ENCODE peak calls at places on chromosome 6, in seven cellular contexts. One of them, this sample, is unnamed.

GRCh38 chr6:93790976-93791375 is 371.6 kb upstream of the EPHA7 start:
- DNase-seq in K562: no peak
- DNase-seq in HCT116: no peak
- DNase-seq in Karpas-422: no peak
- DNase-seq in GM23248: peak
- DNase-seq in fibroblast of lung: no peak
- DNase-seq in neural progenitor cell: no peak
- DNase-seq in this sample: no peak

GRCh38 chr6:24492475-24492874 is 2.3 kb upstream of the ALDH5A1 start:
- DNase-seq in GM23248: peak
- DNase-seq in K562: peak
- DNase-seq in HCT116: no peak
- DNase-seq in neural progenitor cell: peak
- DNase-seq in fibroblast of lung: no peak
- DNase-seq in Karpas-422: peak
- DNase-seq in this sample: peak

GRCh38 chr6:153032255-153032882 is 29.9 kb upstream of the MTRF1L start:
- DNase-seq in GM23248: peak
- DNase-seq in fibroblast of lung: peak
- DNase-seq in K562: peak
- DNase-seq in Karpas-422: peak
- DNase-seq in HCT116: peak
- DNase-seq in neural progenitor cell: peak
- DNase-seq in this sample: peak

GRCh38 chr6:16301511-16301910 is 63.1 kb downstream of the GMPR start:
- DNase-seq in K562: no peak
- DNase-seq in fibroblast of lung: no peak
- DNase-seq in neural progenitor cell: no peak
- DNase-seq in HCT116: no peak
- DNase-seq in GM23248: no peak
- DNase-seq in Karpas-422: no peak
- DNase-seq in this sample: no peak

GRCh38 chr6:149830731-149831379 is 33.3 kb downstream of the LRP11 start:
- DNase-seq in neural progenitor cell: no peak
- DNase-seq in Karpas-422: peak
- DNase-seq in GM23248: peak
- DNase-seq in HCT116: no peak
- DNase-seq in K562: no peak
- DNase-seq in fibroblast of lung: peak
- DNase-seq in this sample: no peak

GRCh38 chr6:16333580-16333979 is 95.2 kb downstream of the GMPR start:
- DNase-seq in K562: no peak
- DNase-seq in Karpas-422: peak
- DNase-seq in HCT116: no peak
- DNase-seq in neural progenitor cell: no peak
- DNase-seq in fibroblast of lung: peak
- DNase-seq in GM23248: peak
- DNase-seq in this sample: no peak

GRCh38 chr6:107756661-107757060 is 67.5 kb downstream of the SCML4 start:
- DNase-seq in Karpas-422: no peak
- DNase-seq in K562: no peak
- DNase-seq in GM23248: no peak
- DNase-seq in fibroblast of lung: no peak
- DNase-seq in HCT116: no peak
- DNase-seq in neural progenitor cell: no peak
- DNase-seq in this sample: no peak

GRCh38 chr6:130529569-130530149 is 163.8 kb downstream of the TMEM200A start:
- DNase-seq in fibroblast of lung: no peak
- DNase-seq in Karpas-422: no peak
- DNase-seq in GM23248: no peak
- DNase-seq in K562: no peak
- DNase-seq in HCT116: no peak
- DNase-seq in neural progenitor cell: no peak
- DNase-seq in this sample: no peak

GRCh38 chr6:3026811-3027626 is 27.3 kb downstream of the NQO2 start:
- DNase-seq in Karpas-422: peak
- DNase-seq in neural progenitor cell: peak
- DNase-seq in HCT116: no peak
- DNase-seq in K562: peak
- DNase-seq in GM23248: no peak
- DNase-seq in fibroblast of lung: no peak
- DNase-seq in this sample: no peak

GRCh38 chr6:106477790-106478189 is 117.3 kb downstream of the CRYBG1 start:
- DNase-seq in K562: no peak
- DNase-seq in GM23248: no peak
- DNase-seq in neural progenitor cell: no peak
- DNase-seq in Karpas-422: peak
- DNase-seq in HCT116: no peak
- DNase-seq in fibroblast of lung: no peak
- DNase-seq in this sample: no peak

GRCh38 chr6:71419954-71420692 is 131.5 kb downstream of the OGFRL1 start:
- DNase-seq in Karpas-422: no peak
- DNase-seq in GM23248: peak
- DNase-seq in fibroblast of lung: peak
- DNase-seq in K562: no peak
- DNase-seq in HCT116: no peak
- DNase-seq in neural progenitor cell: peak
- DNase-seq in this sample: peak

GRCh38 chr6:159067334-159067733 is 22.5 kb upstream of the TAGAP start:
- DNase-seq in HCT116: no peak
- DNase-seq in Karpas-422: no peak
- DNase-seq in GM23248: no peak
- DNase-seq in K562: no peak
- DNase-seq in neural progenitor cell: no peak
- DNase-seq in fibroblast of lung: no peak
- DNase-seq in this sample: no peak

GRCh38 chr6:101887532-101887931 is 494.0 kb downstream of the GRIK2 start:
- DNase-seq in K562: no peak
- DNase-seq in neural progenitor cell: no peak
- DNase-seq in GM23248: no peak
- DNase-seq in HCT116: no peak
- DNase-seq in fibroblast of lung: no peak
- DNase-seq in Karpas-422: no peak
- DNase-seq in this sample: no peak

GRCh38 chr6:80280258-80281010 is 174.0 kb downstream of the BCKDHB start:
- DNase-seq in fibroblast of lung: peak
- DNase-seq in Karpas-422: no peak
- DNase-seq in GM23248: peak
- DNase-seq in K562: no peak
- DNase-seq in HCT116: no peak
- DNase-seq in neural progenitor cell: no peak
- DNase-seq in this sample: no peak

GRCh38 chr6:3825851-3826581 is 23.2 kb upstream of the FAM50B start:
- DNase-seq in fibroblast of lung: peak
- DNase-seq in Karpas-422: no peak
- DNase-seq in HCT116: peak
- DNase-seq in GM23248: peak
- DNase-seq in K562: no peak
- DNase-seq in neural progenitor cell: no peak
- DNase-seq in this sample: peak

GRCh38 chr6:14758421-14759043 is 487.3 kb upstream of the JARID2 start:
- DNase-seq in K562: no peak
- DNase-seq in Karpas-422: no peak
- DNase-seq in fibroblast of lung: no peak
- DNase-seq in HCT116: no peak
- DNase-seq in GM23248: peak
- DNase-seq in neural progenitor cell: no peak
- DNase-seq in this sample: peak

GRCh38 chr6:156402227-156402626 is 375.0 kb upstream of the ARID1B start:
- DNase-seq in HCT116: no peak
- DNase-seq in Karpas-422: no peak
- DNase-seq in fibroblast of lung: no peak
- DNase-seq in K562: no peak
- DNase-seq in GM23248: no peak
- DNase-seq in neural progenitor cell: no peak
- DNase-seq in this sample: no peak

GRCh38 chr6:163765326-163765725 is 350.8 kb downstream of the QKI start:
- DNase-seq in HCT116: no peak
- DNase-seq in GM23248: no peak
- DNase-seq in fibroblast of lung: no peak
- DNase-seq in neural progenitor cell: no peak
- DNase-seq in Karpas-422: no peak
- DNase-seq in K562: no peak
- DNase-seq in this sample: no peak

GRCh38 chr6:55825402-55826051 is 49.9 kb downstream of the BMP5 start:
- DNase-seq in fibroblast of lung: peak
- DNase-seq in K562: no peak
- DNase-seq in GM23248: peak
- DNase-seq in Karpas-422: no peak
- DNase-seq in neural progenitor cell: peak
- DNase-seq in HCT116: no peak
- DNase-seq in this sample: peak

GRCh38 chr6:166167801-166168615 is at the start of gene TBXT:
- DNase-seq in GM23248: no peak
- DNase-seq in Karpas-422: peak
- DNase-seq in neural progenitor cell: peak
- DNase-seq in fibroblast of lung: no peak
- DNase-seq in K562: no peak
- DNase-seq in HCT116: no peak
- DNase-seq in this sample: peak

GRCh38 chr6:131062245-131063027 is 609 bp downstream of the EPB41L2 start:
- DNase-seq in neural progenitor cell: peak
- DNase-seq in fibroblast of lung: no peak
- DNase-seq in Karpas-422: no peak
- DNase-seq in GM23248: peak
- DNase-seq in K562: peak
- DNase-seq in HCT116: no peak
- DNase-seq in this sample: peak

GRCh38 chr6:101722481-101722880 is 329.0 kb downstream of the GRIK2 start:
- DNase-seq in Karpas-422: no peak
- DNase-seq in fibroblast of lung: no peak
- DNase-seq in neural progenitor cell: no peak
- DNase-seq in HCT116: no peak
- DNase-seq in K562: no peak
- DNase-seq in GM23248: peak
- DNase-seq in this sample: no peak

GRCh38 chr6:23477576-23477975 is 648.4 kb upstream of the NRSN1 start:
- DNase-seq in fibroblast of lung: peak
- DNase-seq in Karpas-422: no peak
- DNase-seq in neural progenitor cell: no peak
- DNase-seq in HCT116: no peak
- DNase-seq in GM23248: no peak
- DNase-seq in K562: no peak
- DNase-seq in this sample: no peak

GRCh38 chr6:47352169-47352568 is 42.5 kb upstream of the TNFRSF21 start:
- DNase-seq in GM23248: peak
- DNase-seq in fibroblast of lung: no peak
- DNase-seq in Karpas-422: no peak
- DNase-seq in K562: no peak
- DNase-seq in neural progenitor cell: peak
- DNase-seq in HCT116: no peak
- DNase-seq in this sample: no peak

GRCh38 chr6:169070506-169071176 is 183.0 kb downstream of the THBS2 start:
- DNase-seq in K562: no peak
- DNase-seq in GM23248: peak
- DNase-seq in neural progenitor cell: no peak
- DNase-seq in Karpas-422: no peak
- DNase-seq in HCT116: peak
- DNase-seq in fibroblast of lung: peak
- DNase-seq in this sample: peak

GRCh38 chr6:292506-293184 is 358 bp downstream of the DUSP22 start:
- DNase-seq in GM23248: peak
- DNase-seq in Karpas-422: peak
- DNase-seq in fibroblast of lung: peak
- DNase-seq in K562: peak
- DNase-seq in HCT116: no peak
- DNase-seq in neural progenitor cell: peak
- DNase-seq in this sample: peak

GRCh38 chr6:46044876-46045617 is 29.4 kb upstream of the CLIC5 start:
- DNase-seq in HCT116: peak
- DNase-seq in neural progenitor cell: no peak
- DNase-seq in GM23248: peak
- DNase-seq in Karpas-422: no peak
- DNase-seq in K562: no peak
- DNase-seq in fibroblast of lung: peak
- DNase-seq in this sample: peak

GRCh38 chr6:5214570-5215052 is 46.1 kb downstream of the LYRM4 start:
- DNase-seq in HCT116: peak
- DNase-seq in GM23248: peak
- DNase-seq in Karpas-422: peak
- DNase-seq in neural progenitor cell: peak
- DNase-seq in fibroblast of lung: peak
- DNase-seq in K562: peak
- DNase-seq in this sample: peak
- H3K4me2 ChIP-seq in HCT116: no peak
- H3K4me2 ChIP-seq in GM23248: no peak
- H3K4me2 ChIP-seq in Karpas-422: peak
- H3K4me2 ChIP-seq in neural progenitor cell: no peak
- H3K4me2 ChIP-seq in fibroblast of lung: no peak
- H3K4me2 ChIP-seq in K562: no peak
- H3K4me2 ChIP-seq in this sample: no peak

GRCh38 chr6:111600588-111601440 is 4.9 kb downstream of the TRAF3IP2 start:
- DNase-seq in fibroblast of lung: peak
- DNase-seq in K562: no peak
- DNase-seq in HCT116: no peak
- DNase-seq in Karpas-422: no peak
- DNase-seq in neural progenitor cell: no peak
- DNase-seq in GM23248: peak
- DNase-seq in this sample: no peak
- H3K4me3 ChIP-seq in fibroblast of lung: no peak
- H3K4me3 ChIP-seq in K562: no peak
- H3K4me3 ChIP-seq in HCT116: no peak
- H3K4me3 ChIP-seq in Karpas-422: no peak
- H3K4me3 ChIP-seq in neural progenitor cell: no peak
- H3K4me3 ChIP-seq in GM23248: peak
- H3K4me3 ChIP-seq in this sample: no peak

DNA sequence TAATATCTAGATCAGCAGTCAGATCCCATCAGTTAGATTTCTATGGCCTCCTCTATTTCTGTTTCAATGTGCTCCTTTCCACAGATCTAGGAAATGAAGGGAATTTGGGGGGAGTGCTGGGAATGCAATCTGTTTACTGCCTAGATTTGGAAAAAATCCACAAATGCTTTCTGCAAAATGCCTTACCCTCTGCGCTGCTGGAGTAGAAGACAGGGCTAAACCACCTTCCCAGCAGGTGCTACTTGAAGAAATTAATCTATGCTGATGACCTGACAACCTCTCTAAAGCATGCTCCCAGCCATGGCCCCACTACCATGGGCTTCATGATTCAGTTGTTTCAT is 46.2 kb downstream of the LY86 start:
- DNase-seq in neural progenitor cell: no peak
- DNase-seq in fibroblast of lung: no peak
- DNase-seq in HCT116: no peak
- DNase-seq in Karpas-422: no peak
- DNase-seq in K562: no peak
- DNase-seq in GM23248: no peak
- DNase-seq in this sample: no peak
- H3K4me2 ChIP-seq in neural progenitor cell: no peak
- H3K4me2 ChIP-seq in fibroblast of lung: no peak
- H3K4me2 ChIP-seq in HCT116: no peak
- H3K4me2 ChIP-seq in Karpas-422: no peak
- H3K4me2 ChIP-seq in K562: no peak
- H3K4me2 ChIP-seq in GM23248: no peak
- H3K4me2 ChIP-seq in this sample: no peak

DNA sequence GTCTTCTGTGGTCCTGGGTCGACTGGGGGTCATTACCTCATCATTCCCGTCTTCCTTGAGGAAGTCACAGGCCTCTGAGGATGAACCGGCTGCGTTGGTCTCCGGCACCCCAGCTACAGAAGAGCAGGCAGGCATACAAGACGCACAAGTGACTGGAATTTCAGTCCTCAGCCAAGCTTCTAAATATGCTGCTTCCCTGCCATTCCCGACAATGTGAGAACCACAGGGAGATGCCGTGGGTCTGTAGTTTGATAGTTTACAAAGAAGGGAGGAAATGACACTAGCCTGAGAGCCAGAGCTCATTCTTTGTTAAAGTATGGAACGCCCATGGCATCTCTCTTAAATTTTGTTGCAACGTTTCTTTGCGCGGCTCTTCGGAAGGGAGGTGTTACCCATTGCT is 25.7 kb downstream of the HEBP2 start:
- DNase-seq in HCT116: no peak
- DNase-seq in fibroblast of lung: no peak
- DNase-seq in Karpas-422: no peak
- DNase-seq in GM23248: no peak
- DNase-seq in K562: no peak
- DNase-seq in neural progenitor cell: no peak
- DNase-seq in this sample: no peak
- H3K4me3 ChIP-seq in HCT116: no peak
- H3K4me3 ChIP-seq in fibroblast of lung: no peak
- H3K4me3 ChIP-seq in Karpas-422: no peak
- H3K4me3 ChIP-seq in GM23248: no peak
- H3K4me3 ChIP-seq in K562: no peak
- H3K4me3 ChIP-seq in neural progenitor cell: no peak
- H3K4me3 ChIP-seq in this sample: no peak

This sample was measured in hepatocyte.